ENCODE peak calls at places on chromosomes 13 and 19, in four cellular contexts. D, S, I and Q are unnamed samples.

GRCh38 chr19:48756686-48757085 is 1.4 kb downstream of the FGF21 start:
- DNase-seq in I (no peak), S (no peak), D (no peak), Q (no peak)

GRCh38 chr19:16660763-16661479 is at the start of gene TMEM38A:
- DNase-seq in S (peak), I (peak), D (peak), Q (peak)

GRCh38 chr19:33235996-33236350 is 10.3 kb upstream of the SLC7A10 start:
- DNase-seq in I (no peak), S (no peak), D (no peak), Q (no peak)

GRCh38 chr19:5978606-5979552 is 939 bp upstream of the RANBP3 start:
- DNase-seq in S (peak), D (no peak), I (no peak), Q (no peak)

GRCh38 chr13:48660356-48661076 is 6.8 kb downstream of the CYSLTR2 start:
- DNase-seq in D (no peak), S (no peak), I (no peak), Q (no peak)

GRCh38 chr19:29844891-29845575 is 33.2 kb downstream of the CCNE1 start:
- DNase-seq in S (peak), D (peak), I (peak), Q (peak)

GRCh38 chr13:109979186-109979585 is 192.8 kb upstream of the IRS2 start:
- DNase-seq in I (no peak), D (no peak), S (no peak), Q (no peak)

GRCh38 chr13:37026778-37027177 is 26.2 kb downstream of the EXOSC8 start:
- DNase-seq in I (no peak), S (no peak), D (no peak), Q (no peak)

GRCh38 chr13:95644611-95645052 is at the start of gene DZIP1:
- DNase-seq in I (peak), S (peak), D (peak), Q (peak)

DNA sequence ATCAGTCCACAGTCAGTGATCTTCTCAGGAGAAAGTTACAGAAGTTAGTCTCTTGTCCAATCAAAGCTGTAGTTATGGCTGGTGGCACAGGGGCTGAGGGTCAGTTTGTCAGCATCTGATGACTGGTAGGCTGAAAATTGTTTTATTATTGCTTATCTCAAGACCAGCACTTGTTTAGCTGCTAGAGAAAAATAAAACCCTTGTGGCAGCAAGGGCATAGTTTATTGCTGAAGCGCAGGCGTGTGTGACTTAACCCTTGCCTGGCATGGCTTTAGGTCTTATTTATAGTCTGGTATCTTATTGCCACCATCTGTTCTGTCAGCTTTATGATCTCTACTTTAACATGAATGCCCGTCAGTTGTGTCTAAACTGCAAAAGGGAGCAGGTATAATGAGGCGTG is 154.7 kb downstream of the USP12 start:
- DNase-seq in D (no peak), S (no peak), I (peak), Q (no peak)
- TF ChIP-seq POLR2AphosphoS5 in D (no peak), S (no peak), I (no peak), Q (no peak)

DNA sequence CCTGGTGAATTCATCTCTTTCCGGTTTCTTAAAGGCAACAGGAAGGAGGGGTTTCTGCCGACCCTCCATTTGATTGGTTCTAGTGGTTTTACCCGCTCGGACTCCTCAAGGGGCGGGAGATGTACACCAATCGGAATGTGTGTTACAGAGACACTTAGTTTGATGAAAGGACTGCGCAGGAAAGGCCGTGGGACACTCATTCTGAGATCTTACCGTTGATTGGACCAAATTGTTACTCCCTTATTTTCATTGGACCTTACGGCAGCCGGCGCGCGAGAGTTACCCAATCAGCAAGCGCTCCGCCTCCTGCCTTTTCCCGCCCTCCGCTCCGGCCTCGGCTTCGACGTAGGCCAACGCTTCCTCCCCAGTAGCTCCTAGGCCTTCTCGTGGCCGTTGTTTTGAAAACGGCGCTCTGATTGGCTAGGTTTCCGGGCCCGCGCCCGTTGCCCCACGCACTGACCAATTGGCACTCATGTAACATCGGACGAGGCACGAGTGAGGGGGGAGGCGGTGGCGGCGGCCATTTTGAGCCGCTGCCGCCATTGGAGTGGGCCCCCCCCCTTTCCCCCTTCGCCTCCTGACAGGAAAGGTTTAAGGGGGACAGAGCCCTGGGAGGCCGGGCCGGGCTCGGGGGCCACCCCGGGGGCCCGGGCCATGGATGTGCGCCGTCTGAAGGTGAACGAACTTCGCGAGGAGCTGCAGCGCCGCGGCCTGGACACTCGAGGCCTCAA is at the start of gene HNRNPUL1:
- DNase-seq in D (peak), I (peak), S (peak), Q (peak)
- TF ChIP-seq POLR2AphosphoS5 in D (peak), I (peak), S (peak), Q (no peak)

GRCh38 chr13:30736921-30737320 is 1.6 kb downstream of the ALOX5AP start:
- DNase-seq in S (no peak), D (no peak), I (no peak), Q (no peak)
- TF ChIP-seq POLR2AphosphoS5 in S (no peak), D (no peak), I (no peak), Q (no peak)

DNA sequence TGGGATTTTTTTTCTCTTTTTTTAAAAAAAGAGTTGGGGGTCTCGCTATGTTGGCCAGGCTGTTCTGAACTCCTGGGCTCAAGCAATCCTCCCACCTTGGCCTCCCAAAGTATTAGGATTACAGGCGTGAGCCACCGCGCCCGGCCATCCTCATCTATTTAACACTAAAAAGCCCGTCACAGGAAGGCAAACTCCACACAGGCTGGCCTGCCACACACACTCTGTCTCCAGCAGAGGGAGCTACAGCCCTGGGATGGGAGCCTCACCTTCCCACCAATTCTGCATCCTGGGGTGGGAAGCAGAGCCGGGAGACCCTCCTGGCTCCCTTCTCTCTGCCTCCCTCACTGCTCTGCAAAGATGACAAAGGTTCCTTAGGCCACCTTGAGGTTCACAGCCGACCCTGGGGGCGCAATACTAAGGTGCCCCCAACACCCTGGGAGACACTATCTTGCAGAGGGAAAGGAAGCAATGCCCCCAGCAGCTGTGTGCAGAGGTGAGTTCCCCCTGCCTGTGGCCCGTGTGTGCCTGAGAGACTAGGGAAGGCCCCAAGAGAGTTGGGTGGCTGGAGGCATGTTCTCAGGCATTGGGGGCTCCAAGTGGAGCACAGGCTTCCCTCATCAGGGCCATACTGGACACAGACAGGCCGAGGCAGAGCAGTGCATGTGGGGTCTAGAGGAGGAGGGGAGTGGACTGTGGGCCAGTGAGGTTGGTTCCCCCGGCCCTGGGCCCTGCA is 27.4 kb upstream of the TIMM44 start:
- DNase-seq in I (peak), S (no peak), D (peak), Q (peak)
- TF ChIP-seq POLR2AphosphoS5 in I (no peak), S (no peak), D (no peak), Q (no peak)

GRCh38 chr13:97275265-97275664 is 53.1 kb downstream of the MBNL2 start:
- DNase-seq in D (no peak), S (no peak), I (no peak), Q (no peak)
- TF ChIP-seq POLR2AphosphoS5 in D (no peak), S (no peak), I (no peak), Q (no peak)

DNA sequence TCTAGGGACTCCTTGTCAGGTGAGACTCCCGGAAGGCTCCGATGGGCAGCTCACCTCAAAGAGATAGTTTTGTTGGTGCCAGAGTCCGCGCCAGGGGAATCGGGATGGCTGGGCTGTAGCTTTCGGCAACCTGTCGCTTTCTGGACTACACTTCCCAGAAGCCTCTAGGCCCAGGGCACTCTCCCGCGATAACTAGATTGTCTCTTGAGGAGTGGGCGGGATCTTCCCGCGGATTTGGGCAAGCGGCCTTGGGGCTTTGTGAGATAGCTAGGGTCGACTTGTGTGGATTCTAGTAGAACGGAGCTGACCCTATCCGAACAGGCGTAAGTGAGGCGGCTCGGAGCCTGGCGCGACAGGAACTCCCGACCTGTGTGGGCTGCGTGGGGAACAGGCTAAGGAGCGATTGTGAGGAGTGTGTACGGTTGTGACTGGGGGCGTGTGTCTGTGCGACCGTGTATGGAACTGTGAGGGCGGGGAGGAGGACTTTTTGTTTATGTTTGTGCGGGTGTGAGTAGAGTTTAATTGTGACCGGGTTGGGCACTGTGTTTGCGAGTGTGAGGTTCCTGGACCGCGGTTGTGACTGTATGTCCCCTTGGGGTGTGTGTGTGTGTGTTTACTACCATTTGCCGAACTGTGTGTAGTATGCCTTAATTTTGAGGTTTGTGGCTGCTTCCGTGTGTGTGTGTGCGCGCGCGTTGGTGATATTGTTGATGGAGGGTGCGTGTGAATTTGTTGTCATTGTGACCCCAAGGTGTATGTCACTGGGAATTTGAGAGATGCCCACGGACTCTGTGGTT is at the start of gene ZNF345:
- DNase-seq in I (peak), D (peak), S (peak), Q (peak)
- TF ChIP-seq POLR2AphosphoS5 in I (no peak), D (peak), S (peak), Q (no peak)

DNA sequence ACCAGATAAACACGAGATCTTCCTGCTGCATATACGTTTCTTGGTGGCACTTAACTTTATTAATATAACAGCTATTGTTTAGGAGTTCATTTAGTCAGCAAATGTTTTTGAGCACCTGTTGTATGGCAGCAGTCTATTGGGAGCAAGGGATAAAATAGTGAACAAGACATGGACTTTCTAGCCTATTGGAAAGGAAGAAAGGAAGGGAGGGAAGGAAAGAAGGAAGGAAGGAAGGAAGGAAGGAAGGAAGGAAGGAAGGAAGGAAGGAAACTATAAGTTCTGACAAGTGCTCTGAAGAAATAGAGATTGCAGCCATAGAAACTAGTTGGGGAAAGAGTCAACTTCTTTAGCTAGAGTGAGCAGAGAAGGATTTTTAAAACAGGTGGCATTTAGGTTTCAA is 149.1 kb upstream of the STARD13 start:
- DNase-seq in S (no peak), I (no peak), D (no peak), Q (no peak)
- TF ChIP-seq POLR2AphosphoS5 in S (no peak), I (no peak), D (no peak), Q (no peak)

GRCh38 chr19:8681345-8682021 is 17.1 kb downstream of the ACTL9 start:
- DNase-seq in D (no peak), I (no peak), S (no peak), Q (no peak)
- TF ChIP-seq POLR2AphosphoS5 in D (no peak), I (no peak), S (no peak), Q (no peak)

GRCh38 chr19:10112895-10113591 is 1.6 kb downstream of the P2RY11 start:
- DNase-seq in D (peak), I (peak), S (peak), Q (peak)

GRCh38 chr19:10115392-10116084 is 4.0 kb downstream of the P2RY11 start:
- DNase-seq in I (no peak), D (no peak), S (peak), Q (no peak)

GRCh38 chr19:10113592-10113963 is 2.1 kb downstream of the P2RY11 start:
- DNase-seq in I (no peak), D (no peak), S (no peak), Q (no peak)

GRCh38 chr19:10114651-10115391 is 3.3 kb downstream of the P2RY11 start:
- DNase-seq in S (peak), I (no peak), D (no peak), Q (no peak)

GRCh38 chr19:10113964-10114650 is 2.6 kb downstream of the P2RY11 start:
- DNase-seq in I (no peak), S (peak), D (no peak), Q (no peak)
- TF ChIP-seq POLR2AphosphoS5 in I (no peak), S (no peak), D (no peak), Q (no peak)